ENCODE peak calls at places on chromosomes 11 and 22, in four cellular contexts. W is testis, S is adrenal gland, E is tibial nerve. V is an unnamed sample.

GRCh38 chr11:128330203-128330602 is 257.2 kb downstream of the ETS1 start:
- DNase-seq in W (no peak), S (peak; percentile 29), E (no peak), V (no peak)

GRCh38 chr22:38404419-38404818 is 50.6 kb downstream of the KCNJ4 start:
- DNase-seq in W (no peak), E (no peak), S (no peak), V (no peak)

GRCh38 chr11:6249822-6250555 is 9.6 kb upstream of the CCKBR start:
- DNase-seq in S (peak; percentile 97), E (no peak), W (peak; percentile 92), V (no peak)

GRCh38 chr22:45818130-45819085 is 146.8 kb downstream of the ATXN10 start:
- DNase-seq in W (peak; percentile 76), E (peak; percentile 16), S (peak; percentile 77), V (no peak)

GRCh38 chr11:116882386-116882785 is 45.0 kb upstream of the APOA1 start:
- DNase-seq in S (no peak), W (no peak), E (no peak), V (no peak)

GRCh38 chr11:101390539-101390938 is 193.3 kb downstream of the TRPC6 start:
- DNase-seq in E (no peak), W (no peak), S (no peak), V (no peak)

GRCh38 chr11:19718976-19719375 is 6.3 kb downstream of the NAV2 start:
- DNase-seq in E (no peak), S (no peak), W (no peak), V (no peak)

GRCh38 chr22:47197735-47198500 is 435.5 kb downstream of the TBC1D22A start:
- DNase-seq in W (peak; percentile 13), S (no peak), E (no peak), V (no peak)

GRCh38 chr22:26722159-26722558 is 64.8 kb downstream of the MIAT start:
- DNase-seq in W (no peak), E (no peak), S (no peak), V (no peak)

GRCh38 chr11:35056391-35057093 is 82.4 kb upstream of the CD44 start:
- DNase-seq in S (no peak), W (no peak), E (no peak), V (no peak)

GRCh38 chr11:35058318-35058717 is 80.7 kb upstream of the CD44 start:
- DNase-seq in E (no peak), S (no peak), W (no peak), V (no peak)

GRCh38 chr11:35061516-35062440 is 77.2 kb upstream of the CD44 start:
- DNase-seq in S (no peak), E (no peak), W (no peak), V (no peak)

GRCh38 chr11:35063453-35063852 is 75.5 kb upstream of the CD44 start:
- DNase-seq in S (no peak), E (no peak), W (no peak), V (no peak)

DNA sequence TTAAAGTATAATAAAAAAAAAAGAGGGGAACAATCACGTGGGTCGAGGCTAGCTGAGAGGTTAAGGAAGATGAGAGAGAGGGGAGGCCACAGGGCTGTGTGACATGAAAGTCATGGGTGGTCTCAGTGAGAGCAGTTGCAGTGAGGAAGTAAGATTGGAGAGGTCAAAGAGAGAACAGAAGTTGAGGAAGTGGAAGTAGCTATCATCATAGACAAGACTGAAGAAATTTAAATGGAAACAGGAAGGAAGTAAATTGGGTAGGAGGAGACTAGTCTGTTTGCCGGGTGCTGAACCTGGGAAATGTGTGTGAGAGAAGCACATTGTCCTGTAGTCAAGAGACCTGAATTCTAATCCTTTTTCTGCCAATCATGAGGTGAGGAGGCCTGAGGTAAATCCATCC is 79.9 kb upstream of the CD44 start:
- DNase-seq in E (no peak), S (no peak), W (no peak), V (no peak)
- H3K4me3 ChIP-seq in E (no peak overlapping the region), S (no peak overlapping the region), W (no peak overlapping the region), V (no peak overlapping the region)

GRCh38 chr11:94973099-94973968 is at the start of the genes CWC15 and KDM4D:
- DNase-seq in E (peak; percentile 92), W (peak; percentile 97), S (peak; percentile 94), V (peak; percentile 92)
- TF ChIP-seq POLR2A in E (no peak), W (no peak), S (no peak), V (peak; percentile 30)

DNA sequence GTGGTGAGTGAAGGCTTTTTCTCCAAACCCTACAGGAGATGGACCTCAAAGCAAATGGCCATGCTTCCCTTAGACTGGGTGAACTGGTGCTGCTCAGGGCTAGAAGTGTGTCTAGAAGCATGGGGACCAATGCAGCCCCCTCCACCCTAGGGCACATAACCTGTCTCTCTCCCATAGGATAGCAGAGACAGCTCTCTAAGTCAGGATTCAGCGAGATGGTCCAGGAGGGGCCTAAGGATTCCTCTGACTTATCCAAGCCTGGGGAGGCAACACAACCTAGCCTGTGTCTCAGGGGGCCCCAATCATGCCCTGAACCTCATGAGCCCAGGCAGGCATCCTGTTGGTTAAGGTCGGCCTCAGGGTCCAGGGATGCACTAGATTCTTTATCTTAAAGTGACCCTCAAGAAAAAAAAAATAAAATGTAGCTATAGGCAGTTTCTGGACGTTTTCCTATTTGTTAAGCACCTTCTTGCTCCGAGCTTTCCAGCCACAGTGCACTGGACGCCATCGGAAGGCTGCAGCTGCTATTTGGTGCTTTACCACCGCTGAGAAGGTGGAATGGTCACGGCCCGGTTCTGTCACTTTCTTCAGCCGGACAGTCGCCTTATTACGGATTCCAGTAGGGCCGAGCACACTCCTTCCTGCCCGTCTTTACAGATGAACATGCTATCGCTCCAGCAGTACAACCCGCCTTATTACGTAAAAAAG is 5.0 kb upstream of the CCND1 start:
- DNase-seq in E (no peak), S (no peak), W (no peak), V (no peak)
- H3K27ac ChIP-seq in E (no peak overlapping the region), S (no peak overlapping the region), W (no peak overlapping the region), V (no peak overlapping the region)

GRCh38 chr11:122556605-122557004 is 98.9 kb upstream of the UBASH3B start:
- DNase-seq in S (peak; percentile 17), W (peak; percentile 59), E (no peak), V (no peak)
- H3K4me3 ChIP-seq in S (no peak overlapping the region), W (peak overlapping the region; percentile 60), E (no peak overlapping the region), V (peak overlapping the region; percentile 16)

DNA sequence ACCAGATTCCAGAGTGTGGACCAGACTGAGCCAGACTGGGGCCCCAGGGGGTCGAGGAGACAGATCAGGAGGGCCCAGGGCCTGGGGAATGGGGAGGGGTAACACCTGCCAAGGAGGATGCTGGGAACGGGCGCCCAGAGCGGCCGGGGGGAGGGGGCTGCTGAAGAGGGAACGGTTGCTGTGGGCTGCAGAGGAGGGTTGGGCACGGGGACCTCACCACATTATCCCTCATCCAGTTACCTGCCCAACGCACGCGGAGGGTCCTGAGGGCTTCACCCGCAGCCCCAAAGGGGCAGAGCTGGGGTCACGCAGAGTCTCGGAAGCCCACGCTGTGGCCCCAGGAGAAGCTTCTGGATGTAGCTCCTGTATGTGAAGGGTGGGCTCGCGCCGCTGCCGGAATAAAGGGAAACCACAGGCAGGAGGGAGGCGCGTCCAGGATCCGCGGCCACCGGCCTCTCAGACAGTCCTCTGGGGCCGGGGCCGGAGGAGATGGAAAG is 927 bp upstream of the SELENOO start:
- DNase-seq in W (no peak), S (peak; percentile 40), E (no peak), V (no peak)
- TF ChIP-seq POLR2A in W (no peak), S (no peak), E (no peak), V (no peak)